ENCODE peak calls at places on chromosomes 13 and 19, in seven cellular contexts. One of them, this sample, is unnamed.
A peak's percentile ranks its signal among the peaks of the same experiment; 100 is the strongest.

GRCh38 chr13:93244141-93244917 is 17.7 kb downstream of the GPC6 start:
- DNase-seq in HCT116: no peak
- DNase-seq in SK-N-SH: no peak
- DNase-seq in GM12878: no peak
- DNase-seq in K562: no peak
- DNase-seq in HepG2: no peak
- DNase-seq in H1: no peak
- DNase-seq in this sample: no peak

GRCh38 chr13:44622259-44622658 is 46.1 kb upstream of the TSC22D1 start:
- DNase-seq in K562: no peak
- DNase-seq in SK-N-SH: no peak
- DNase-seq in HCT116: no peak
- DNase-seq in GM12878: no peak
- DNase-seq in H1: no peak
- DNase-seq in HepG2: no peak
- DNase-seq in this sample: no peak

GRCh38 chr13:34300559-34300958 is 482.6 kb downstream of the RFC3 start:
- DNase-seq in HepG2: peak; percentile 3
- DNase-seq in GM12878: no peak
- DNase-seq in SK-N-SH: no peak
- DNase-seq in H1: no peak
- DNase-seq in HCT116: no peak
- DNase-seq in K562: no peak
- DNase-seq in this sample: no peak

GRCh38 chr13:40433577-40433976 is 232.9 kb downstream of the FOXO1 start:
- DNase-seq in HepG2: no peak
- DNase-seq in HCT116: no peak
- DNase-seq in K562: no peak
- DNase-seq in GM12878: no peak
- DNase-seq in H1: no peak
- DNase-seq in SK-N-SH: no peak
- DNase-seq in this sample: no peak

GRCh38 chr19:2695288-2695866 is 7.1 kb downstream of the GNG7 start:
- DNase-seq in H1: no peak
- DNase-seq in SK-N-SH: no peak
- DNase-seq in HCT116: no peak
- DNase-seq in GM12878: no peak
- DNase-seq in HepG2: no peak
- DNase-seq in K562: no peak
- DNase-seq in this sample: no peak

GRCh38 chr13:25468330-25469178 is 96.8 kb downstream of the ATP8A2 start:
- DNase-seq in SK-N-SH: peak; percentile 94
- DNase-seq in GM12878: no peak
- DNase-seq in HCT116: no peak
- DNase-seq in K562: peak; percentile 90
- DNase-seq in H1: no peak
- DNase-seq in HepG2: no peak
- DNase-seq in this sample: no peak

GRCh38 chr13:32212420-32212819 is 102.7 kb downstream of the ZAR1L start:
- DNase-seq in H1: no peak
- DNase-seq in K562: no peak
- DNase-seq in HepG2: no peak
- DNase-seq in SK-N-SH: no peak
- DNase-seq in GM12878: no peak
- DNase-seq in HCT116: no peak
- DNase-seq in this sample: no peak

GRCh38 chr19:45919678-45920077 is 5.1 kb upstream of the NANOS2 start:
- DNase-seq in HCT116: no peak
- DNase-seq in K562: no peak
- DNase-seq in GM12878: no peak
- DNase-seq in SK-N-SH: no peak
- DNase-seq in HepG2: no peak
- DNase-seq in H1: no peak
- DNase-seq in this sample: no peak

GRCh38 chr19:15291666-15292065 is 40.7 kb downstream of the BRD4 start:
- DNase-seq in K562: no peak
- DNase-seq in SK-N-SH: no peak
- DNase-seq in HepG2: no peak
- DNase-seq in GM12878: no peak
- DNase-seq in HCT116: no peak
- DNase-seq in H1: no peak
- DNase-seq in this sample: no peak

GRCh38 chr13:113596321-113597200 is 12.0 kb downstream of the TFDP1 start:
- DNase-seq in GM12878: no peak
- DNase-seq in K562: no peak
- DNase-seq in H1: no peak
- DNase-seq in HCT116: no peak
- DNase-seq in HepG2: no peak
- DNase-seq in SK-N-SH: no peak
- DNase-seq in this sample: no peak

GRCh38 chr13:67091603-67092002 is 138.5 kb downstream of the PCDH9 start:
- DNase-seq in H1: no peak
- DNase-seq in GM12878: no peak
- DNase-seq in SK-N-SH: no peak
- DNase-seq in HepG2: no peak
- DNase-seq in K562: no peak
- DNase-seq in HCT116: no peak
- DNase-seq in this sample: no peak

GRCh38 chr13:30892966-30893365 is 13.1 kb upstream of the MEDAG start:
- DNase-seq in SK-N-SH: no peak
- DNase-seq in H1: no peak
- DNase-seq in HepG2: peak; percentile 17
- DNase-seq in K562: peak; percentile 50
- DNase-seq in HCT116: peak; percentile 77
- DNase-seq in GM12878: no peak
- DNase-seq in this sample: peak; percentile 22

GRCh38 chr13:113652404-113653263 is 5.4 kb downstream of the ATP4B start:
- DNase-seq in HepG2: no peak
- DNase-seq in K562: no peak
- DNase-seq in GM12878: no peak
- DNase-seq in HCT116: no peak
- DNase-seq in SK-N-SH: no peak
- DNase-seq in H1: no peak
- DNase-seq in this sample: no peak

GRCh38 chr13:51803422-51804294 is at the start of gene DHRS12:
- DNase-seq in SK-N-SH: peak; percentile 94
- DNase-seq in HCT116: peak; percentile 43
- DNase-seq in K562: peak; percentile 89
- DNase-seq in GM12878: peak; percentile 58
- DNase-seq in H1: no peak
- DNase-seq in HepG2: peak; percentile 60
- DNase-seq in this sample: peak; percentile 77

GRCh38 chr19:948842-949496 is 23.1 kb downstream of the ARID3A start:
- DNase-seq in HCT116: no peak
- DNase-seq in GM12878: no peak
- DNase-seq in K562: peak; percentile 62
- DNase-seq in H1: no peak
- DNase-seq in SK-N-SH: no peak
- DNase-seq in HepG2: no peak
- DNase-seq in this sample: no peak
- TF ChIP-seq JUND in HCT116: no peak
- TF ChIP-seq JUND in GM12878: peak; percentile 42
- TF ChIP-seq JUND in K562: peak; percentile 15
- TF ChIP-seq JUND in H1: no peak
- TF ChIP-seq JUND in SK-N-SH: no peak
- TF ChIP-seq JUND in HepG2: no peak
- TF ChIP-seq JUND in this sample: no peak

GRCh38 chr13:65595881-65596280 is 1634.3 kb downstream of the PCDH9 start:
- DNase-seq in SK-N-SH: no peak
- DNase-seq in HepG2: no peak
- DNase-seq in HCT116: no peak
- DNase-seq in H1: no peak
- DNase-seq in K562: no peak
- DNase-seq in GM12878: no peak
- DNase-seq in this sample: no peak

GRCh38 chr13:65594255-65594654 is 1635.9 kb downstream of the PCDH9 start:
- DNase-seq in SK-N-SH: peak; percentile 10
- DNase-seq in HCT116: no peak
- DNase-seq in GM12878: no peak
- DNase-seq in HepG2: no peak
- DNase-seq in H1: no peak
- DNase-seq in K562: no peak
- DNase-seq in this sample: no peak

GRCh38 chr13:65600702-65601101 is 1629.4 kb downstream of the PCDH9 start:
- DNase-seq in K562: no peak
- DNase-seq in HepG2: no peak
- DNase-seq in SK-N-SH: no peak
- DNase-seq in GM12878: no peak
- DNase-seq in HCT116: no peak
- DNase-seq in H1: no peak
- DNase-seq in this sample: no peak

GRCh38 chr13:65593298-65593874 is 1636.8 kb downstream of the PCDH9 start:
- DNase-seq in K562: no peak
- DNase-seq in GM12878: no peak
- DNase-seq in HCT116: no peak
- DNase-seq in H1: no peak
- DNase-seq in HepG2: no peak
- DNase-seq in SK-N-SH: no peak
- DNase-seq in this sample: no peak

DNA sequence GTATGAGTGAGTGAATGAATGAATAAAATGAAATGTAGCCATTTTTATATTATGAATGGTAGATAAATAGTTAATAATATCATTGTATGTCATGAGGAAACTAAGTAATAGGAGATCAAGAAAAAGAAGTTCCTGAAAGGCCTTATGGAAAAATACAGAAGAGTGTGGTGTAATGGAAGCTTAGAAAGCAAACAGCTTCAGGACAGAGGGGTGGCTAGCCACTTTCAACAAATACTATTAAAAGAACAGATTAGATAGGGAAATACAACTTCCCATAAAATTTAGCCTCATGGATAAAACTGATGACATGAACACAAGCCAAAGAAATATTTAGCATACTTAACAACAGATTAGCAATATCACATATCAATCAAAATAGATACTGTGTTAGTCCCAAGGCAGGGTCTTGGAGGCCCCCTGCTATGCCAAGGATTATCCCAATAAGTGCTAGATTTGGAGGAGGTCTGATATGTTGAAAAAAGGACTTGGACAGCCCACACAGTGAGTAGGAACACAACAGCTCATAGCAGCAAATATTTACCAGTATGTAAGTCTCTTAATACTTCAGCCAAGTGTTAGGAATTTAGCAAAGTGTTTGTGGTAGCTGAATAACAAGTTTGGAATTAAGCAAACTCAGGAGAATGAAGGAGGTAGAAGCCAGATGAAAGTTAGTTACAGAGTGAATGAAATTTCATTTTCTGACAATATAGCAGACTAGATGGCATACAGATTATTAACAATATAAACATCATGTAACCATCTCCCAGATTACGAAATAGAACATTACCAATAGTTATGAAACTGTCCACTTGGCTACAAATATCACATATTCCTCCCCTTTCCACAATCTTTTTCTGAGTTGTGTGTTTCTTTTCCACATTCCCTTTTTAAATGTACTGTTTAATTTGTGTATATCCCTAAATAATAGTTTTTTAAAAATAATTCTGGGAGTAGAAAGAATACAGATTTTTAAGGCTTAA is 1632.0 kb downstream of the PCDH9 start:
- DNase-seq in HepG2: no peak
- DNase-seq in H1: no peak
- DNase-seq in K562: no peak
- DNase-seq in GM12878: no peak
- DNase-seq in SK-N-SH: no peak
- DNase-seq in HCT116: no peak
- DNase-seq in this sample: peak; percentile 38
- TF ChIP-seq JUND in HepG2: no peak
- TF ChIP-seq JUND in H1: no peak
- TF ChIP-seq JUND in K562: no peak
- TF ChIP-seq JUND in GM12878: no peak
- TF ChIP-seq JUND in SK-N-SH: peak; percentile 42
- TF ChIP-seq JUND in HCT116: no peak
- TF ChIP-seq JUND in this sample: no peak

GRCh38 chr13:49060698-49061387 is 85.1 kb downstream of the FNDC3A start:
- DNase-seq in GM12878: no peak
- DNase-seq in K562: no peak
- DNase-seq in HCT116: no peak
- DNase-seq in HepG2: no peak
- DNase-seq in SK-N-SH: no peak
- DNase-seq in H1: no peak
- DNase-seq in this sample: no peak
- TF ChIP-seq JUND in GM12878: no peak
- TF ChIP-seq JUND in K562: no peak
- TF ChIP-seq JUND in HCT116: no peak
- TF ChIP-seq JUND in HepG2: no peak
- TF ChIP-seq JUND in SK-N-SH: no peak
- TF ChIP-seq JUND in H1: no peak
- TF ChIP-seq JUND in this sample: no peak

GRCh38 chr13:58953638-58954037 is 1210.1 kb downstream of the DIAPH3 start:
- DNase-seq in HepG2: no peak
- DNase-seq in GM12878: peak; percentile 87
- DNase-seq in SK-N-SH: no peak
- DNase-seq in HCT116: no peak
- DNase-seq in H1: no peak
- DNase-seq in K562: no peak
- DNase-seq in this sample: no peak
- TF ChIP-seq JUND in HepG2: no peak
- TF ChIP-seq JUND in GM12878: no peak
- TF ChIP-seq JUND in SK-N-SH: no peak
- TF ChIP-seq JUND in HCT116: no peak
- TF ChIP-seq JUND in H1: no peak
- TF ChIP-seq JUND in K562: no peak
- TF ChIP-seq JUND in this sample: no peak

GRCh38 chr13:18232298-18232993 is 949.2 kb downstream of the TUBA3C start:
- DNase-seq in SK-N-SH: no peak
- DNase-seq in GM12878: no peak
- DNase-seq in H1: no peak
- DNase-seq in K562: no peak
- DNase-seq in HCT116: no peak
- DNase-seq in HepG2: no peak
- DNase-seq in this sample: no peak
- TF ChIP-seq JUND in SK-N-SH: no peak
- TF ChIP-seq JUND in GM12878: no peak
- TF ChIP-seq JUND in H1: no peak
- TF ChIP-seq JUND in K562: no peak
- TF ChIP-seq JUND in HCT116: no peak
- TF ChIP-seq JUND in HepG2: no peak
- TF ChIP-seq JUND in this sample: no peak

DNA sequence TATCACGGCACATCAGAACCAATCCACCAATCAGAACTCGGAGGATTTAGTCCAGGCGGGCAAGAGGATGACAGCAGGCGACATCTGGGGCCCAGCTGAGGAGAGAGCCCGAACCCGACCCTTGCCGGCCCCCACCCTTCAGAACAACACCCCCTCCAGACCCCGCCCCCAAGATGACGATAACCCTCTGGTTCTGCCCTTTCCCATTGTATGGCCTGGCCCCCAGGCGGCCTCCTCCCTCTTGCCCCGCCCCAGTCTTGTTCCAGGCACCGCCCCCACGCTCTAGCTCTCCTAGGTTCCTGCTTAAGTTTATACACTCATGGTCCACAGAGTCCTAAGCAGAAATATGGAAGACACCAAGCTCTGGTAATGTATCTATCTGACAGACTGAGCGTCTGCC is 2.8 kb upstream of the ZNF83 start:
- DNase-seq in HepG2: no peak
- DNase-seq in HCT116: no peak
- DNase-seq in K562: peak; percentile 72
- DNase-seq in H1: peak; percentile 44
- DNase-seq in SK-N-SH: peak; percentile 78
- DNase-seq in GM12878: no peak
- DNase-seq in this sample: peak; percentile 6
- TF ChIP-seq JUND in HepG2: no peak
- TF ChIP-seq JUND in HCT116: no peak
- TF ChIP-seq JUND in K562: no peak
- TF ChIP-seq JUND in H1: no peak
- TF ChIP-seq JUND in SK-N-SH: no peak
- TF ChIP-seq JUND in GM12878: no peak
- TF ChIP-seq JUND in this sample: no peak

GRCh38 chr13:46165485-46166220 is 16.3 kb downstream of the LCP1 start:
- DNase-seq in GM12878: peak; percentile 84
- DNase-seq in HepG2: no peak
- DNase-seq in SK-N-SH: no peak
- DNase-seq in K562: no peak
- DNase-seq in HCT116: no peak
- DNase-seq in H1: no peak
- DNase-seq in this sample: no peak
- TF ChIP-seq JUND in GM12878: no peak
- TF ChIP-seq JUND in HepG2: no peak
- TF ChIP-seq JUND in SK-N-SH: no peak
- TF ChIP-seq JUND in K562: no peak
- TF ChIP-seq JUND in HCT116: no peak
- TF ChIP-seq JUND in H1: no peak
- TF ChIP-seq JUND in this sample: no peak

This sample was measured in T47D.